ENCODE peak calls at places on chromosomes 11 and 22, in six cellular contexts. Y is cardiac fibroblast, A is SK-N-SH, G is anterior cingulate cortex, O is NCI-H2029, U is Peyer's patch. S is an unnamed sample.

GRCh38 chr11:74380746-74381439 is 17.3 kb downstream of the PGM2L1 start:
- DNase-seq in Y (no peak), A (no peak), G (no peak), O (peak), U (no peak), S (no peak)

GRCh38 chr11:2475151-2475918 is 30.5 kb downstream of the KCNQ1 start:
- DNase-seq in Y (no peak), A (no peak), G (no peak), O (no peak), U (no peak), S (no peak)

GRCh38 chr11:15159085-15159484 is 44.4 kb downstream of the INSC start:
- DNase-seq in Y (peak), A (peak), G (no peak), O (no peak), U (no peak), S (no peak)

GRCh38 chr22:36334081-36334831 is 53.5 kb downstream of the MYH9 start:
- DNase-seq in Y (no peak), A (no peak), G (no peak), O (no peak), U (peak), S (no peak)

GRCh38 chr22:46338636-46339035 is 3.1 kb downstream of the TRMU start:
- DNase-seq in Y (no peak), A (no peak), G (no peak), O (no peak), U (no peak), S (no peak)

GRCh38 chr11:66420671-66421476 is at the start of gene NPAS4:
- DNase-seq in Y (no peak), A (peak), G (peak), O (peak), U (no peak), S (peak)

GRCh38 chr11:63851354-63851753 is 12.4 kb downstream of the MARK2 start:
- DNase-seq in Y (no peak), A (no peak), G (no peak), O (no peak), U (no peak), S (no peak)

GRCh38 chr11:33867996-33868645 is 23.8 kb downstream of the LMO2 start:
- DNase-seq in Y (no peak), A (no peak), G (no peak), O (no peak), U (no peak), S (no peak)

GRCh38 chr22:19478086-19478392 is 954 bp downstream of the UFD1 start:
- DNase-seq in Y (no peak), A (no peak), G (no peak), O (no peak), U (no peak), S (no peak)

GRCh38 chr22:29987143-29987542 is 93.1 kb upstream of the HORMAD2 start:
- DNase-seq in Y (no peak), A (no peak), G (peak), O (no peak), U (no peak), S (no peak)

GRCh38 chr11:95081412-95081811 is 8.2 kb upstream of the ENDOD1 start:
- DNase-seq in Y (peak), A (no peak), G (peak), O (no peak), U (no peak), S (no peak)

GRCh38 chr11:100905684-100906083 is 218.6 kb downstream of the ARHGAP42 start:
- DNase-seq in Y (no peak), A (no peak), G (no peak), O (no peak), U (no peak), S (no peak)

GRCh38 chr11:105168457-105168856 is 28.9 kb upstream of the CARD18 start:
- DNase-seq in Y (peak), A (no peak), G (no peak), O (no peak), U (no peak), S (no peak)

GRCh38 chr11:59923813-59924212 is 14.4 kb upstream of the OOSP1 start:
- DNase-seq in Y (peak), A (no peak), G (no peak), O (no peak), U (no peak), S (no peak)

GRCh38 chr22:50694766-50695420 is 22.3 kb downstream of the SHANK3 start:
- DNase-seq in Y (no peak), A (no peak), G (no peak), O (no peak), U (no peak), S (no peak)

GRCh38 chr22:22884010-22884887 is 3.4 kb upstream of the IGLL5 start:
- DNase-seq in Y (peak), A (peak), G (peak), O (peak), U (peak), S (peak)

GRCh38 chr11:14578551-14578956 is 58.4 kb upstream of the PSMA1 start:
- DNase-seq in Y (peak), A (peak), G (no peak), O (peak), U (peak), S (no peak)

GRCh38 chr11:10450451-10451398 is 4.3 kb upstream of the AMPD3 start:
- DNase-seq in Y (no peak), A (peak), G (no peak), O (peak), U (peak), S (no peak)

GRCh38 chr11:37946155-37946766 is 1348.2 kb upstream of the RAG2 start:
- DNase-seq in Y (peak), A (peak), G (no peak), O (peak), U (no peak), S (peak)

GRCh38 chr11:40445391-40445790 is 1014.1 kb downstream of the LRRC4C start:
- DNase-seq in Y (no peak), A (no peak), G (no peak), O (no peak), U (no peak), S (no peak)

GRCh38 chr11:68012843-68013610 is 2.9 kb downstream of the ALDH3B1 start:
- DNase-seq in Y (peak), A (no peak), G (no peak), O (no peak), U (no peak), S (no peak)

GRCh38 chr22:42500164-42500835 is 19.3 kb downstream of the RRP7A start:
- DNase-seq in Y (peak), A (peak), G (peak), O (peak), U (peak), S (peak)

GRCh38 chr11:5280582-5281102 is 10.9 kb upstream of the HBE1 start:
- DNase-seq in Y (peak), A (no peak), G (no peak), O (no peak), U (peak), S (no peak)

S was measured in SK-N-DZ.